ENCODE peak calls at places on chromosomes 16 and 17, in eight cellular contexts. One of them, this sample, is unnamed. For H3K36me3, the result is how much of the 10 kb centered on the place peaks cover.

GRCh38 chr16:23317751-23318150 is 15.6 kb downstream of the SCNN1B start:
- DNase-seq in esophagus squamous epithelium: no peak
- DNase-seq in GM23248: no peak
- DNase-seq in neuronal stem cell: no peak
- DNase-seq in heart left ventricle: no peak
- DNase-seq in Karpas-422: no peak
- DNase-seq in lower lobe of right lung: no peak
- DNase-seq in iPS DF 6.9: no peak
- DNase-seq in this sample: no peak

GRCh38 chr17:44820631-44821196 is 9.4 kb downstream of the GJC1 start:
- DNase-seq in esophagus squamous epithelium: no peak
- DNase-seq in GM23248: peak
- DNase-seq in neuronal stem cell: no peak
- DNase-seq in heart left ventricle: no peak
- DNase-seq in Karpas-422: no peak
- DNase-seq in lower lobe of right lung: no peak
- DNase-seq in iPS DF 6.9: no peak
- DNase-seq in this sample: no peak

GRCh38 chr17:55238931-55239297 is 25.8 kb upstream of the HLF start:
- DNase-seq in esophagus squamous epithelium: no peak
- DNase-seq in GM23248: peak
- DNase-seq in neuronal stem cell: no peak
- DNase-seq in heart left ventricle: no peak
- DNase-seq in Karpas-422: no peak
- DNase-seq in lower lobe of right lung: no peak
- DNase-seq in iPS DF 6.9: no peak
- DNase-seq in this sample: no peak

GRCh38 chr17:21460358-21460757 is 84.2 kb downstream of the KCNJ12 start:
- DNase-seq in esophagus squamous epithelium: no peak
- DNase-seq in GM23248: no peak
- DNase-seq in neuronal stem cell: no peak
- DNase-seq in heart left ventricle: no peak
- DNase-seq in Karpas-422: no peak
- DNase-seq in lower lobe of right lung: no peak
- DNase-seq in iPS DF 6.9: no peak
- DNase-seq in this sample: peak

GRCh38 chr17:78458739-78459335 is 80.4 kb downstream of the PGS1 start:
- DNase-seq in esophagus squamous epithelium: no peak
- DNase-seq in GM23248: no peak
- DNase-seq in neuronal stem cell: no peak
- DNase-seq in heart left ventricle: no peak
- DNase-seq in Karpas-422: no peak
- DNase-seq in lower lobe of right lung: no peak
- DNase-seq in iPS DF 6.9: no peak
- DNase-seq in this sample: no peak

GRCh38 chr16:89344846-89345577 is 127.5 kb downstream of the ZNF778 start:
- DNase-seq in esophagus squamous epithelium: no peak
- DNase-seq in GM23248: no peak
- DNase-seq in neuronal stem cell: no peak
- DNase-seq in heart left ventricle: no peak
- DNase-seq in Karpas-422: no peak
- DNase-seq in lower lobe of right lung: no peak
- DNase-seq in iPS DF 6.9: no peak
- DNase-seq in this sample: no peak

GRCh38 chr16:27097671-27098275 is 31.0 kb downstream of the C16orf82 start:
- DNase-seq in esophagus squamous epithelium: no peak
- DNase-seq in GM23248: peak
- DNase-seq in neuronal stem cell: no peak
- DNase-seq in heart left ventricle: peak
- DNase-seq in Karpas-422: no peak
- DNase-seq in lower lobe of right lung: no peak
- DNase-seq in iPS DF 6.9: no peak
- DNase-seq in this sample: peak

GRCh38 chr17:17706140-17707060 is 25.1 kb downstream of the RAI1 start:
- DNase-seq in esophagus squamous epithelium: no peak
- DNase-seq in GM23248: no peak
- DNase-seq in neuronal stem cell: no peak
- DNase-seq in heart left ventricle: no peak
- DNase-seq in Karpas-422: no peak
- DNase-seq in lower lobe of right lung: no peak
- DNase-seq in iPS DF 6.9: no peak
- DNase-seq in this sample: no peak

GRCh38 chr16:22262460-22262859 is 34.7 kb upstream of the POLR3E start:
- DNase-seq in esophagus squamous epithelium: no peak
- DNase-seq in GM23248: peak
- DNase-seq in neuronal stem cell: no peak
- DNase-seq in heart left ventricle: no peak
- DNase-seq in Karpas-422: no peak
- DNase-seq in lower lobe of right lung: no peak
- DNase-seq in iPS DF 6.9: no peak
- DNase-seq in this sample: no peak

GRCh38 chr17:78316115-78316866 is 43.6 kb downstream of the SOCS3 start:
- DNase-seq in esophagus squamous epithelium: no peak
- DNase-seq in GM23248: no peak
- DNase-seq in neuronal stem cell: no peak
- DNase-seq in heart left ventricle: no peak
- DNase-seq in Karpas-422: peak
- DNase-seq in lower lobe of right lung: no peak
- DNase-seq in iPS DF 6.9: no peak
- DNase-seq in this sample: no peak

GRCh38 chr17:47252766-47253512 is 688 bp upstream of the ITGB3 start:
- DNase-seq in esophagus squamous epithelium: no peak
- DNase-seq in GM23248: no peak
- DNase-seq in neuronal stem cell: no peak
- DNase-seq in heart left ventricle: no peak
- DNase-seq in Karpas-422: peak
- DNase-seq in lower lobe of right lung: no peak
- DNase-seq in iPS DF 6.9: no peak
- DNase-seq in this sample: no peak

GRCh38 chr17:49515196-49515770 is 20.2 kb downstream of the NGFR start:
- DNase-seq in esophagus squamous epithelium: no peak
- DNase-seq in GM23248: peak
- DNase-seq in neuronal stem cell: peak
- DNase-seq in heart left ventricle: peak
- DNase-seq in Karpas-422: no peak
- DNase-seq in lower lobe of right lung: peak
- DNase-seq in iPS DF 6.9: no peak
- DNase-seq in this sample: peak

GRCh38 chr17:74544991-74545441 is 899 bp downstream of the CD300C start:
- DNase-seq in esophagus squamous epithelium: no peak
- DNase-seq in GM23248: no peak
- DNase-seq in neuronal stem cell: no peak
- DNase-seq in heart left ventricle: no peak
- DNase-seq in Karpas-422: no peak
- DNase-seq in lower lobe of right lung: peak
- DNase-seq in iPS DF 6.9: no peak
- DNase-seq in this sample: no peak

GRCh38 chr17:62163847-62164246 is 98.8 kb upstream of the MED13 start:
- DNase-seq in esophagus squamous epithelium: no peak
- DNase-seq in GM23248: no peak
- DNase-seq in neuronal stem cell: no peak
- DNase-seq in heart left ventricle: no peak
- DNase-seq in Karpas-422: no peak
- DNase-seq in lower lobe of right lung: no peak
- DNase-seq in iPS DF 6.9: no peak
- DNase-seq in this sample: no peak

GRCh38 chr16:70664325-70665112 is 18.2 kb downstream of the IL34 start:
- DNase-seq in esophagus squamous epithelium: no peak
- DNase-seq in GM23248: no peak
- DNase-seq in neuronal stem cell: no peak
- DNase-seq in heart left ventricle: peak
- DNase-seq in Karpas-422: no peak
- DNase-seq in lower lobe of right lung: no peak
- DNase-seq in iPS DF 6.9: no peak
- DNase-seq in this sample: no peak

GRCh38 chr16:11310997-11311561 is 29.9 kb upstream of the PRM1 start:
- DNase-seq in esophagus squamous epithelium: no peak
- DNase-seq in GM23248: no peak
- DNase-seq in neuronal stem cell: no peak
- DNase-seq in heart left ventricle: no peak
- DNase-seq in Karpas-422: peak
- DNase-seq in lower lobe of right lung: no peak
- DNase-seq in iPS DF 6.9: no peak
- DNase-seq in this sample: no peak

GRCh38 chr16:66832661-66833305 is 2.0 kb upstream of the NAE1 start:
- DNase-seq in esophagus squamous epithelium: no peak
- DNase-seq in GM23248: peak
- DNase-seq in neuronal stem cell: no peak
- DNase-seq in heart left ventricle: no peak
- DNase-seq in Karpas-422: no peak
- DNase-seq in lower lobe of right lung: no peak
- DNase-seq in iPS DF 6.9: no peak
- DNase-seq in this sample: no peak

GRCh38 chr17:41258406-41258805 is 3.2 kb downstream of the KRTAP9-9 start:
- DNase-seq in esophagus squamous epithelium: no peak
- DNase-seq in GM23248: peak
- DNase-seq in neuronal stem cell: no peak
- DNase-seq in heart left ventricle: no peak
- DNase-seq in Karpas-422: no peak
- DNase-seq in lower lobe of right lung: no peak
- DNase-seq in iPS DF 6.9: no peak
- DNase-seq in this sample: no peak

GRCh38 chr17:59757043-59757824 is 49.8 kb downstream of the VMP1 start:
- DNase-seq in esophagus squamous epithelium: no peak
- DNase-seq in GM23248: peak
- DNase-seq in neuronal stem cell: no peak
- DNase-seq in heart left ventricle: no peak
- DNase-seq in Karpas-422: no peak
- DNase-seq in lower lobe of right lung: no peak
- DNase-seq in iPS DF 6.9: no peak
- DNase-seq in this sample: no peak

GRCh38 chr17:35612924-35613521 is 25.9 kb downstream of the AP2B1 start:
- DNase-seq in esophagus squamous epithelium: no peak
- DNase-seq in GM23248: peak
- DNase-seq in neuronal stem cell: peak
- DNase-seq in heart left ventricle: no peak
- DNase-seq in Karpas-422: peak
- DNase-seq in lower lobe of right lung: no peak
- DNase-seq in iPS DF 6.9: peak
- DNase-seq in this sample: no peak
- H3K36me3 ChIP-seq in esophagus squamous epithelium: under half
- H3K36me3 ChIP-seq in GM23248: under half
- H3K36me3 ChIP-seq in neuronal stem cell: half or more
- H3K36me3 ChIP-seq in heart left ventricle: half or more
- H3K36me3 ChIP-seq in Karpas-422: under half
- H3K36me3 ChIP-seq in lower lobe of right lung: half or more
- H3K36me3 ChIP-seq in iPS DF 6.9: under half
- H3K36me3 ChIP-seq in this sample: under half

GRCh38 chr16:86752582-86753175 is 174.3 kb downstream of the FOXL1 start:
- DNase-seq in esophagus squamous epithelium: no peak
- DNase-seq in GM23248: no peak
- DNase-seq in neuronal stem cell: no peak
- DNase-seq in heart left ventricle: no peak
- DNase-seq in Karpas-422: no peak
- DNase-seq in lower lobe of right lung: no peak
- DNase-seq in iPS DF 6.9: no peak
- DNase-seq in this sample: no peak

GRCh38 chr16:86755571-86756006 is 177.2 kb downstream of the FOXL1 start:
- DNase-seq in esophagus squamous epithelium: no peak
- DNase-seq in GM23248: no peak
- DNase-seq in neuronal stem cell: no peak
- DNase-seq in heart left ventricle: peak
- DNase-seq in Karpas-422: no peak
- DNase-seq in lower lobe of right lung: no peak
- DNase-seq in iPS DF 6.9: no peak
- DNase-seq in this sample: peak

GRCh38 chr16:86751081-86752030 is 173.0 kb downstream of the FOXL1 start:
- DNase-seq in esophagus squamous epithelium: no peak
- DNase-seq in GM23248: peak
- DNase-seq in neuronal stem cell: no peak
- DNase-seq in heart left ventricle: no peak
- DNase-seq in Karpas-422: no peak
- DNase-seq in lower lobe of right lung: no peak
- DNase-seq in iPS DF 6.9: no peak
- DNase-seq in this sample: no peak

GRCh38 chr16:86756882-86757703 is 178.7 kb downstream of the FOXL1 start:
- DNase-seq in esophagus squamous epithelium: no peak
- DNase-seq in GM23248: no peak
- DNase-seq in neuronal stem cell: no peak
- DNase-seq in heart left ventricle: no peak
- DNase-seq in Karpas-422: no peak
- DNase-seq in lower lobe of right lung: no peak
- DNase-seq in iPS DF 6.9: no peak
- DNase-seq in this sample: no peak

GRCh38 chr16:86753399-86753798 is 175.1 kb downstream of the FOXL1 start:
- DNase-seq in esophagus squamous epithelium: no peak
- DNase-seq in GM23248: no peak
- DNase-seq in neuronal stem cell: no peak
- DNase-seq in heart left ventricle: no peak
- DNase-seq in Karpas-422: no peak
- DNase-seq in lower lobe of right lung: no peak
- DNase-seq in iPS DF 6.9: no peak
- DNase-seq in this sample: no peak
- H3K36me3 ChIP-seq in esophagus squamous epithelium: under half
- H3K36me3 ChIP-seq in GM23248: under half
- H3K36me3 ChIP-seq in neuronal stem cell: under half
- H3K36me3 ChIP-seq in heart left ventricle: under half
- H3K36me3 ChIP-seq in Karpas-422: under half
- H3K36me3 ChIP-seq in lower lobe of right lung: under half
- H3K36me3 ChIP-seq in iPS DF 6.9: under half
- H3K36me3 ChIP-seq in this sample: under half

DNA sequence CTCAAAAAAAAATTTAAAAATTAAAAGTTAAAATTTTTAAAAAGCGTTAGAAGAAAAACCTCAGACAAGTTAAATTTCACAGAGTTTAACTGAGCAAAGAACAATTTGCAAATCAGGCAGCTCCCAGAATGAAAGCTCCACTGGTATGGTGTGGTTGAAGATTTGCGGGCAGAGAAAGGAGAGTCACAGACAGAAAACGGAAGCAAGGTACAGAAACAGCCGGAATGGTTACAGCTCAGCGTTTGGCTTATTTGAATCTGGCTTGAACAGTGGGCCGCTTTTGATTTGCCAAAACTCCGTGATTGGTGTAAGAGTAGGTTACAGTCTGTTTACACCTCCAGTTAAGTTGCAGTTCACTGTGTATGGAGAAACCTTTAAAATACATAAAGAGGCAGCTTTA is 297.1 kb downstream of the HS3ST4 start:
- DNase-seq in esophagus squamous epithelium: no peak
- DNase-seq in GM23248: no peak
- DNase-seq in neuronal stem cell: no peak
- DNase-seq in heart left ventricle: no peak
- DNase-seq in Karpas-422: no peak
- DNase-seq in lower lobe of right lung: no peak
- DNase-seq in iPS DF 6.9: no peak
- DNase-seq in this sample: no peak
- H3K36me3 ChIP-seq in esophagus squamous epithelium: under half
- H3K36me3 ChIP-seq in GM23248: under half
- H3K36me3 ChIP-seq in neuronal stem cell: under half
- H3K36me3 ChIP-seq in heart left ventricle: under half
- H3K36me3 ChIP-seq in Karpas-422: under half
- H3K36me3 ChIP-seq in lower lobe of right lung: under half
- H3K36me3 ChIP-seq in iPS DF 6.9: under half
- H3K36me3 ChIP-seq in this sample: under half

GRCh38 chr17:7687072-7687907 is at the start of gene TP53:
- DNase-seq in esophagus squamous epithelium: peak
- DNase-seq in GM23248: peak
- DNase-seq in neuronal stem cell: peak
- DNase-seq in heart left ventricle: peak
- DNase-seq in Karpas-422: peak
- DNase-seq in lower lobe of right lung: peak
- DNase-seq in iPS DF 6.9: peak
- DNase-seq in this sample: peak
- H3K36me3 ChIP-seq in esophagus squamous epithelium: under half
- H3K36me3 ChIP-seq in GM23248: under half
- H3K36me3 ChIP-seq in neuronal stem cell: under half
- H3K36me3 ChIP-seq in heart left ventricle: under half
- H3K36me3 ChIP-seq in Karpas-422: under half
- H3K36me3 ChIP-seq in lower lobe of right lung: under half
- H3K36me3 ChIP-seq in iPS DF 6.9: under half
- H3K36me3 ChIP-seq in this sample: under half

GRCh38 chr16:3754772-3755171 is 37.4 kb upstream of the TRAP1 start:
- DNase-seq in esophagus squamous epithelium: no peak
- DNase-seq in GM23248: no peak
- DNase-seq in neuronal stem cell: no peak
- DNase-seq in heart left ventricle: no peak
- DNase-seq in Karpas-422: no peak
- DNase-seq in lower lobe of right lung: no peak
- DNase-seq in iPS DF 6.9: no peak
- DNase-seq in this sample: no peak
- H3K36me3 ChIP-seq in esophagus squamous epithelium: half or more
- H3K36me3 ChIP-seq in GM23248: under half
- H3K36me3 ChIP-seq in neuronal stem cell: half or more
- H3K36me3 ChIP-seq in heart left ventricle: half or more
- H3K36me3 ChIP-seq in Karpas-422: under half
- H3K36me3 ChIP-seq in lower lobe of right lung: half or more
- H3K36me3 ChIP-seq in iPS DF 6.9: under half
- H3K36me3 ChIP-seq in this sample: under half

This sample was measured in right atrium auricular region.